ENCODE peak calls at places on chromosomes 11 and 22, in five cellular contexts. O is NB4, V is cardiac fibroblast, B is transverse colon, H is body of pancreas. P is an unnamed sample.

GRCh38 chr22:19576460-19577421 is 52.5 kb upstream of the CLDN5 start:
- DNase-seq in O (peak), V (peak), B (no peak), H (no peak), P (peak)

GRCh38 chr11:46234261-46234660 is 43.2 kb upstream of the CREB3L1 start:
- DNase-seq in O (no peak), V (no peak), B (no peak), H (no peak), P (no peak)

GRCh38 chr11:132008872-132009271 is 638.5 kb downstream of the NTM start:
- DNase-seq in O (no peak), V (no peak), B (no peak), H (no peak), P (no peak)

GRCh38 chr11:82900277-82901164 is at the start of gene PRCP:
- DNase-seq in O (peak), V (peak), B (peak), H (peak), P (peak)

GRCh38 chr11:44409071-44409470 is 99.1 kb upstream of the ALX4 start:
- DNase-seq in O (no peak), V (no peak), B (no peak), H (no peak), P (no peak)

GRCh38 chr22:23583153-23583552 is 3.1 kb upstream of the IGLL1 start:
- DNase-seq in O (no peak), V (no peak), B (no peak), H (no peak), P (no peak)

GRCh38 chr11:102479733-102480132 is 27.2 kb upstream of the TMEM123 start:
- DNase-seq in O (no peak), V (no peak), B (no peak), H (no peak), P (no peak)

GRCh38 chr11:87397250-87397649 is 359.5 kb downstream of the TMEM135 start:
- DNase-seq in O (peak), V (no peak), B (no peak), H (no peak), P (no peak)

GRCh38 chr11:27786864-27787263 is 86.6 kb upstream of the BDNF start:
- DNase-seq in O (no peak), V (no peak), B (no peak), H (no peak), P (no peak)

GRCh38 chr11:33655842-33656600 is 44.6 kb downstream of the C11orf91 start:
- DNase-seq in O (no peak), V (no peak), B (no peak), H (no peak), P (no peak)

GRCh38 chr22:29609139-29609538 is 5.7 kb downstream of the NF2 start:
- DNase-seq in O (no peak), V (no peak), B (no peak), H (no peak), P (no peak)

GRCh38 chr11:36608491-36609199 is 10.6 kb upstream of the RAG2 start:
- DNase-seq in O (no peak), V (no peak), B (no peak), H (no peak), P (no peak)

GRCh38 chr11:116605543-116605942 is 167.2 kb downstream of the BUD13 start:
- DNase-seq in O (peak), V (peak), B (peak), H (peak), P (peak)

GRCh38 chr22:36151006-36151595 is 9.5 kb downstream of the APOL3 start:
- DNase-seq in O (no peak), V (peak), B (no peak), H (no peak), P (peak)

GRCh38 chr11:59611570-59612565 is 3.7 kb downstream of the OSBP start:
- DNase-seq in O (no peak), V (peak), B (peak), H (peak), P (peak)

GRCh38 chr11:32435152-32435480 is 223 bp downstream of the WT1 start:
- DNase-seq in O (no peak), V (peak), B (no peak), H (no peak), P (peak)

GRCh38 chr22:42664976-42665831 is 16.0 kb upstream of the CYB5R3 start:
- DNase-seq in O (no peak), V (no peak), B (no peak), H (no peak), P (no peak)

GRCh38 chr11:63491614-63492372 is 826 bp upstream of the PLAAT5 start:
- DNase-seq in O (peak), V (no peak), B (no peak), H (peak), P (peak)

GRCh38 chr11:9180784-9181183 is 84.4 kb downstream of the DENND5A start:
- DNase-seq in O (no peak), V (peak), B (no peak), H (no peak), P (peak)

GRCh38 chr11:42526366-42526765 is 785.4 kb upstream of the API5 start:
- DNase-seq in O (no peak), V (no peak), B (no peak), H (no peak), P (no peak)
- H3K4me3 ChIP-seq in O (no peak), V (no peak), B (no peak), H (no peak), P (no peak)

DNA sequence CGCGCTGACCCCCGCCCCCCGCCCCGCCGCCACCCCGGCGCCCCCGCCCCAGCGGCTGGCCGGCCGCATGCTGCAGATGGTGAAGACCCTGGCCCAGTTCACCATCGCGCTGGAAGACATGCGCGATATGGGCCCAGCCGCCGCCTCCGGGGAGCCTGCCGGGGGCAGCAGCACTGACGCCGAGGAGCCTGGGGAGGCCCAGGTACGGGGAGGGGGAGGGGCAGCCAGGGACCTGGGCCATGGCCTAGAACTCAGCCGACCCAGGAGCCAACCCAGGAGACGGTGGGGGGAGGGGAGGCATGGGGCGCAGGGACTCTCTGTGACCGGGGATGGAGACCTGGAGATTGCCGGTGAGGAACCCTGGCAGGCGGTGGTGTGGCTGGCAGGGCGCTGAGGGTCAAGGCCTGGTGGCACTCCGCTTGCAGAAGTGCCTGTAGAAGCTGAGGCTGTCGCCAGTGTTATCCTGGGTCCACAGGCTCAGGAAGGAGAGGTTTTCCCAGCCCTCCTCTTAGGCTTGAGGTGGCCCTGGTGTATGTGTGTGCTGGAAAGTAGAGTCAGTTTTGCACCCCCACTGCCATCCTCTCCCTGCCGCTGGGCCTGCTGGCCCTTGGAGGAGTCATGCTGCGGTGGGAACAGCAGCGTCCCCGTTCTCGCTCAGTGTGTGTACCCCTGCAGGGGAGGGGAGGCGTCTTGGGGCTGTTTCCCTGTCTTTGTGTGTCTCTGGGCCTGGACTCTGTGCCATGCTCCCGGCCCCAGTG is 32.9 kb upstream of the RELT start:
- DNase-seq in O (no peak), V (no peak), B (no peak), H (peak), P (no peak)
- TF ChIP-seq CTCF in O (no peak), V (no peak), B (no peak), H (no peak), P (no peak)

DNA sequence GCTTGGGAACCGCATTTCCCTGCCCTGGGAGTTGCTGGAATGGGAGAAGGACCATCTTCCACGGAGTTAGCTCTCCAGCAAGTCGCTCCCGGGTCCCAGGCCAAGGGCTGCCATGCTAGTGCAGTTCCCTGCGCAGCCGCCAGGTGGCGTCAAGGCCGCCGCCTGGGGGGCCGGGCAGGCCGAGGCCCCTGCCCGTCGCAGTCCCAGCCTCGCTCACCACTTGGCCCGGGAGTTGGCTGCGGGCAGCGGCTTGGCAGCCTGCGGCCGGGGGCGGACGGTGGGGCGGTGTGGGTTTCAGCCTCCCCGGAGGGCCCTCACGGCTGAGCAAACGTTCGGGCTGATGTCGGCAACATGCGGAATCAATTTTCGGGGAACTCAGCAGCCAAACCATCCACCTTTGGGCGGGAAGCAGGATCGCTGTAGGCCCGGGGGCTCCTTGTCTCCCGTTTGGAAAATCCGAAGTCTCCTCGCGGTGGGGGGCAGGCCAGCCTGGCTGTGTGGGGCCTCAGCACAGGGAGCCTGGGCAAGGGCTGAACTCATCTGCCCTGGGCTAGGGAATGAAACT is 415.1 kb downstream of the SOX6 start:
- DNase-seq in O (peak), V (peak), B (no peak), H (peak), P (no peak)
- H3K4me3 ChIP-seq in O (no peak), V (no peak), B (no peak), H (no peak), P (no peak)

GRCh38 chr11:14308897-14309387 is 50.0 kb downstream of the RRAS2 start:
- DNase-seq in O (no peak), V (no peak), B (no peak), H (no peak), P (no peak)
- TF ChIP-seq CTCF in O (no peak), V (no peak), B (no peak), H (no peak), P (no peak)